ENCODE peak calls at places on chromosome 20, in nine cellular contexts. W is stimulated activated CD8-positive, alpha-beta memory T cell treated with anti-CD3 and anti-CD28 coated beads, Interleukin-7, amount 100 ng/mL, for 48 hours; E is coronary artery; M is CD8-positive, alpha-beta T cell; F is fibroblast of the aortic adventitia; Z is naive thymus-derived CD8-positive, alpha-beta T cell; C is skeletal muscle cell; I is HFFc6; L is fibroblast of the conjunctiva. U is an unnamed sample.

GRCh38 chr20:46636981-46637860 is 14.0 kb downstream of the SLC13A3 start:
- DNase-seq in I (no peak), Z (no peak), W (no peak), L (no peak), C (no peak), E (no peak), M (no peak), F (no peak), U (no peak)

GRCh38 chr20:58457083-58457680 is 58.0 kb downstream of the APCDD1L start:
- DNase-seq in C (peak), W (no peak), F (peak), M (no peak), I (peak), E (no peak), Z (no peak), L (no peak), U (no peak)

GRCh38 chr20:25116746-25117457 is 35.0 kb upstream of the VSX1 start:
- DNase-seq in W (no peak), I (no peak), M (no peak), L (no peak), Z (no peak), C (no peak), F (no peak), E (no peak), U (no peak)

GRCh38 chr20:32191873-32192272 is 15.7 kb downstream of the PLAGL2 start:
- DNase-seq in M (no peak), L (no peak), E (no peak), W (no peak), F (no peak), Z (no peak), C (no peak), I (no peak), U (no peak)

GRCh38 chr20:43352996-43353395 is 104.7 kb upstream of the SRSF6 start:
- DNase-seq in E (no peak), W (no peak), M (no peak), F (no peak), L (no peak), C (no peak), Z (no peak), I (no peak), U (no peak)

GRCh38 chr20:47606414-47607207 is 104.9 kb downstream of the NCOA3 start:
- DNase-seq in E (no peak), L (no peak), M (no peak), I (no peak), Z (no peak), F (no peak), W (no peak), C (no peak), U (no peak)

GRCh38 chr20:54345817-54346216 is 129.6 kb upstream of the DOK5 start:
- DNase-seq in E (no peak), M (no peak), C (no peak), Z (no peak), W (no peak), L (peak), F (peak), I (peak), U (no peak)

GRCh38 chr20:23923891-23924435 is 44.4 kb upstream of the CST5 start:
- DNase-seq in L (no peak), Z (no peak), F (no peak), E (peak), W (no peak), M (no peak), C (no peak), I (no peak), U (no peak)

GRCh38 chr20:14319704-14320103 is 17.7 kb downstream of the FLRT3 start:
- DNase-seq in I (no peak), W (no peak), L (no peak), F (no peak), C (no peak), Z (no peak), E (no peak), M (no peak), U (no peak)

GRCh38 chr20:11231742-11232141 is 557.9 kb upstream of the JAG1 start:
- DNase-seq in F (no peak), W (no peak), I (no peak), E (no peak), M (no peak), Z (no peak), C (no peak), L (no peak), U (no peak)

GRCh38 chr20:62021794-62022419 is 43.8 kb downstream of the TAF4 start:
- DNase-seq in W (no peak), F (no peak), M (no peak), Z (no peak), I (no peak), C (no peak), L (no peak), E (no peak), U (no peak)

GRCh38 chr20:61328906-61329558 is 77.0 kb downstream of the CDH4 start:
- DNase-seq in E (peak), M (no peak), C (no peak), F (no peak), L (no peak), W (no peak), I (no peak), Z (no peak), U (no peak)

GRCh38 chr20:25549866-25550477 is 35.4 kb downstream of the NINL start:
- DNase-seq in I (no peak), Z (no peak), W (no peak), F (peak), M (no peak), C (no peak), E (no peak), L (no peak), U (no peak)

GRCh38 chr20:25867776-25868649 is 171.4 kb upstream of the ZNF337 start:
- DNase-seq in L (peak), C (no peak), F (peak), I (peak), M (peak), Z (peak), W (peak), E (peak), U (peak)

GRCh38 chr20:36861875-36862801 is 13.8 kb upstream of the TLDC2 start:
- DNase-seq in C (peak), L (peak), W (no peak), M (no peak), E (peak), F (peak), I (peak), Z (no peak), U (no peak)

GRCh38 chr20:19915111-19915798 is 101.9 kb upstream of the NAA20 start:
- DNase-seq in L (no peak), Z (no peak), E (no peak), M (no peak), W (no peak), F (no peak), C (peak), I (no peak), U (no peak)

GRCh38 chr20:45450097-45450818 is 19.3 kb upstream of the WFDC2 start:
- DNase-seq in C (peak), E (no peak), L (peak), Z (peak), W (no peak), M (no peak), I (peak), F (peak), U (no peak)

GRCh38 chr20:5835234-5835845 is 85.1 kb downstream of the SHLD1 start:
- DNase-seq in F (peak), M (no peak), E (no peak), Z (no peak), W (no peak), I (peak), L (peak), C (no peak), U (peak)

GRCh38 chr20:32522525-32522774 is 62.7 kb downstream of the NOL4L start:
- DNase-seq in E (no peak), Z (no peak), W (no peak), I (no peak), L (no peak), M (no peak), F (no peak), C (no peak), U (no peak)

GRCh38 chr20:24470782-24471582 is 1.6 kb downstream of the SYNDIG1 start:
- DNase-seq in M (no peak), F (no peak), L (no peak), Z (no peak), I (no peak), W (no peak), C (no peak), E (no peak), U (no peak)

GRCh38 chr20:19336601-19337000 is 124.2 kb downstream of the SLC24A3 start:
- DNase-seq in E (no peak), W (no peak), I (no peak), C (no peak), Z (no peak), M (no peak), F (no peak), L (no peak), U (no peak)

GRCh38 chr20:7775072-7775471 is 165.2 kb downstream of the HAO1 start:
- DNase-seq in L (peak), M (no peak), C (peak), Z (no peak), F (peak), I (no peak), E (no peak), W (no peak), U (no peak)

GRCh38 chr20:41336711-41337492 is 3.7 kb upstream of the LPIN3 start:
- DNase-seq in M (no peak), W (no peak), C (no peak), I (no peak), Z (no peak), L (no peak), E (no peak), F (no peak), U (no peak)

GRCh38 chr20:19098092-19098491 is 114.3 kb upstream of the SLC24A3 start:
- DNase-seq in M (no peak), W (no peak), F (no peak), I (no peak), L (no peak), C (no peak), E (no peak), Z (no peak), U (no peak)

GRCh38 chr20:61274326-61274725 is 22.3 kb downstream of the CDH4 start:
- DNase-seq in I (no peak), F (no peak), Z (no peak), M (no peak), E (no peak), C (no peak), L (no peak), W (no peak), U (no peak)